ENCODE peak calls at places on chromosomes 6 and 20, in five cellular contexts. One of them, this sample, is unnamed.

GRCh38 chr6:91029211-91029610 is 442.3 kb upstream of the MAP3K7 start:
- DNase-seq in CD8-positive, alpha-beta T cell: no peak
- DNase-seq in NCI-H2029 treated with DMSO at 0.1 percent for 48 hours: peak
- DNase-seq in heart right ventricle: no peak
- DNase-seq in astrocyte of the spinal cord: no peak
- DNase-seq in this sample: no peak

GRCh38 chr6:55473722-55474121 is 105.3 kb downstream of the HMGCLL1 start:
- DNase-seq in CD8-positive, alpha-beta T cell: no peak
- DNase-seq in NCI-H2029 treated with DMSO at 0.1 percent for 48 hours: no peak
- DNase-seq in heart right ventricle: no peak
- DNase-seq in astrocyte of the spinal cord: no peak
- DNase-seq in this sample: no peak

GRCh38 chr6:4812068-4812467 is 35.9 kb downstream of the CDYL start:
- DNase-seq in CD8-positive, alpha-beta T cell: no peak
- DNase-seq in NCI-H2029 treated with DMSO at 0.1 percent for 48 hours: no peak
- DNase-seq in heart right ventricle: no peak
- DNase-seq in astrocyte of the spinal cord: no peak
- DNase-seq in this sample: no peak

GRCh38 chr6:36595168-36595818 is 1.1 kb downstream of the SRSF3 start:
- DNase-seq in CD8-positive, alpha-beta T cell: no peak
- DNase-seq in NCI-H2029 treated with DMSO at 0.1 percent for 48 hours: peak
- DNase-seq in heart right ventricle: peak
- DNase-seq in astrocyte of the spinal cord: peak
- DNase-seq in this sample: no peak

GRCh38 chr20:57496592-57496991 is 28.3 kb downstream of the CTCFL start:
- DNase-seq in CD8-positive, alpha-beta T cell: no peak
- DNase-seq in NCI-H2029 treated with DMSO at 0.1 percent for 48 hours: no peak
- DNase-seq in heart right ventricle: no peak
- DNase-seq in astrocyte of the spinal cord: no peak
- DNase-seq in this sample: no peak

GRCh38 chr6:3962897-3963296 is 113.7 kb downstream of the FAM50B start:
- DNase-seq in CD8-positive, alpha-beta T cell: no peak
- DNase-seq in NCI-H2029 treated with DMSO at 0.1 percent for 48 hours: no peak
- DNase-seq in heart right ventricle: no peak
- DNase-seq in astrocyte of the spinal cord: peak
- DNase-seq in this sample: peak

GRCh38 chr6:25477006-25477590 is 174.9 kb upstream of the SCGN start:
- DNase-seq in CD8-positive, alpha-beta T cell: no peak
- DNase-seq in NCI-H2029 treated with DMSO at 0.1 percent for 48 hours: no peak
- DNase-seq in heart right ventricle: no peak
- DNase-seq in astrocyte of the spinal cord: peak
- DNase-seq in this sample: no peak

GRCh38 chr6:128000363-128000762 is 99.5 kb upstream of the THEMIS start:
- DNase-seq in CD8-positive, alpha-beta T cell: no peak
- DNase-seq in NCI-H2029 treated with DMSO at 0.1 percent for 48 hours: no peak
- DNase-seq in heart right ventricle: no peak
- DNase-seq in astrocyte of the spinal cord: no peak
- DNase-seq in this sample: no peak

GRCh38 chr6:54525731-54526130 is 217.5 kb downstream of the TINAG start:
- DNase-seq in CD8-positive, alpha-beta T cell: no peak
- DNase-seq in NCI-H2029 treated with DMSO at 0.1 percent for 48 hours: no peak
- DNase-seq in heart right ventricle: no peak
- DNase-seq in astrocyte of the spinal cord: peak
- DNase-seq in this sample: no peak

GRCh38 chr6:41284726-41285125 is 1.8 kb downstream of the TREM1 start:
- DNase-seq in CD8-positive, alpha-beta T cell: no peak
- DNase-seq in NCI-H2029 treated with DMSO at 0.1 percent for 48 hours: peak
- DNase-seq in heart right ventricle: no peak
- DNase-seq in astrocyte of the spinal cord: no peak
- DNase-seq in this sample: no peak

GRCh38 chr20:22924036-22924737 is 110.9 kb upstream of the SSTR4 start:
- DNase-seq in CD8-positive, alpha-beta T cell: no peak
- DNase-seq in NCI-H2029 treated with DMSO at 0.1 percent for 48 hours: no peak
- DNase-seq in heart right ventricle: peak
- DNase-seq in astrocyte of the spinal cord: no peak
- DNase-seq in this sample: no peak

GRCh38 chr6:137827411-137827940 is 39.6 kb upstream of the TNFAIP3 start:
- DNase-seq in CD8-positive, alpha-beta T cell: no peak
- DNase-seq in NCI-H2029 treated with DMSO at 0.1 percent for 48 hours: no peak
- DNase-seq in heart right ventricle: no peak
- DNase-seq in astrocyte of the spinal cord: no peak
- DNase-seq in this sample: no peak

GRCh38 chr20:50323209-50323608 is 132.6 kb downstream of the CEBPB start:
- DNase-seq in CD8-positive, alpha-beta T cell: no peak
- DNase-seq in NCI-H2029 treated with DMSO at 0.1 percent for 48 hours: no peak
- DNase-seq in heart right ventricle: no peak
- DNase-seq in astrocyte of the spinal cord: peak
- DNase-seq in this sample: no peak

GRCh38 chr6:73058736-73059135 is 166.6 kb downstream of the KHDC1L start:
- DNase-seq in CD8-positive, alpha-beta T cell: no peak
- DNase-seq in NCI-H2029 treated with DMSO at 0.1 percent for 48 hours: no peak
- DNase-seq in heart right ventricle: no peak
- DNase-seq in astrocyte of the spinal cord: peak
- DNase-seq in this sample: no peak

GRCh38 chr20:20371133-20371532 is 3.2 kb downstream of the INSM1 start:
- DNase-seq in CD8-positive, alpha-beta T cell: no peak
- DNase-seq in NCI-H2029 treated with DMSO at 0.1 percent for 48 hours: no peak
- DNase-seq in heart right ventricle: no peak
- DNase-seq in astrocyte of the spinal cord: no peak
- DNase-seq in this sample: no peak

GRCh38 chr6:157912326-157912725 is 69.3 kb upstream of the SYNJ2 start:
- DNase-seq in CD8-positive, alpha-beta T cell: no peak
- DNase-seq in NCI-H2029 treated with DMSO at 0.1 percent for 48 hours: no peak
- DNase-seq in heart right ventricle: no peak
- DNase-seq in astrocyte of the spinal cord: peak
- DNase-seq in this sample: no peak

GRCh38 chr6:83707829-83708545 is 914 bp downstream of the SNAP91 start:
- DNase-seq in CD8-positive, alpha-beta T cell: no peak
- DNase-seq in NCI-H2029 treated with DMSO at 0.1 percent for 48 hours: no peak
- DNase-seq in heart right ventricle: no peak
- DNase-seq in astrocyte of the spinal cord: no peak
- DNase-seq in this sample: no peak

GRCh38 chr6:159002432-159003160 is 2.6 kb upstream of the RSPH3 start:
- DNase-seq in CD8-positive, alpha-beta T cell: no peak
- DNase-seq in NCI-H2029 treated with DMSO at 0.1 percent for 48 hours: no peak
- DNase-seq in heart right ventricle: no peak
- DNase-seq in astrocyte of the spinal cord: peak
- DNase-seq in this sample: no peak

GRCh38 chr6:46504242-46504641 is 13.0 kb upstream of the RCAN2 start:
- DNase-seq in CD8-positive, alpha-beta T cell: no peak
- DNase-seq in NCI-H2029 treated with DMSO at 0.1 percent for 48 hours: no peak
- DNase-seq in heart right ventricle: no peak
- DNase-seq in astrocyte of the spinal cord: no peak
- DNase-seq in this sample: no peak

This sample was measured in LNCaP clone FGC.